ENCODE peak calls at places on chromosomes 2 and 18, in four cellular contexts. G, L, H and B are unnamed samples.

GRCh38 chr2:105977212-105977611 is 216.9 kb downstream of the UXS1 start:
- DNase-seq in G (no peak), L (peak), H (no peak), B (peak)

GRCh38 chr2:227154976-227155375 is 9.0 kb downstream of the COL4A4 start:
- DNase-seq in G (no peak), L (peak), H (no peak), B (no peak)

GRCh38 chr2:109612991-109613921 is 510 bp downstream of the SEPTIN10 start:
- DNase-seq in G (no peak), L (peak), H (no peak), B (peak)

GRCh38 chr18:55579471-55579870 is 8.5 kb downstream of the TCF4 start:
- DNase-seq in G (no peak), L (no peak), H (no peak), B (no peak)

GRCh38 chr2:97774425-97774824 is 61.0 kb downstream of the ZAP70 start:
- DNase-seq in G (no peak), L (no peak), H (peak), B (peak)

GRCh38 chr2:138421971-138422335 is 79.6 kb upstream of the SPOPL start:
- DNase-seq in G (no peak), L (peak), H (no peak), B (peak)

GRCh38 chr2:236862961-236863728 is 222.5 kb upstream of the COPS8 start:
- DNase-seq in G (no peak), L (peak), H (no peak), B (no peak)

GRCh38 chr2:235468978-235469694 is 24.7 kb upstream of the AGAP1 start:
- DNase-seq in G (peak), L (peak), H (no peak), B (peak)

GRCh38 chr2:147076634-147077033 is 768.2 kb upstream of the ACVR2A start:
- DNase-seq in G (no peak), L (peak), H (no peak), B (no peak)

GRCh38 chr18:77101410-77102245 is 31.0 kb downstream of the MBP start:
- DNase-seq in G (no peak), L (peak), H (no peak), B (peak)

GRCh38 chr2:20414806-20415205 is 32.1 kb upstream of the RHOB start:
- DNase-seq in G (no peak), L (no peak), H (no peak), B (no peak)

GRCh38 chr2:19888831-19889230 is 13.0 kb downstream of the TTC32 start:
- DNase-seq in G (no peak), L (no peak), H (no peak), B (no peak)

GRCh38 chr2:232340171-232340935 is 38.2 kb upstream of the ALPP start:
- DNase-seq in G (no peak), L (no peak), H (no peak), B (no peak)

GRCh38 chr2:142100139-142100873 is 30.5 kb downstream of the LRP1B start:
- DNase-seq in G (no peak), L (peak), H (no peak), B (no peak)

GRCh38 chr18:24234850-24235418 is 96.1 kb downstream of the CABYR start:
- DNase-seq in G (no peak), L (no peak), H (no peak), B (no peak)

GRCh38 chr2:24836206-24836605 is 43.0 kb downstream of the CENPO start:
- DNase-seq in G (no peak), L (no peak), H (no peak), B (no peak)

GRCh38 chr2:240392084-240392947 is 43.1 kb upstream of the GPC1 start:
- DNase-seq in G (no peak), L (no peak), H (no peak), B (no peak)

GRCh38 chr2:106638609-106639008 is 151.4 kb downstream of the CD8B2 start:
- DNase-seq in G (no peak), L (no peak), H (no peak), B (no peak)

GRCh38 chr18:56200381-56200831 is 438.0 kb downstream of the TXNL1 start:
- DNase-seq in G (no peak), L (peak), H (no peak), B (peak)

GRCh38 chr2:26988165-26988879 is 17.9 kb downstream of the MAPRE3 start:
- DNase-seq in G (no peak), L (peak), H (no peak), B (peak)

GRCh38 chr18:13379062-13379800 is 160.7 kb downstream of the LDLRAD4 start:
- DNase-seq in G (no peak), L (no peak), H (no peak), B (no peak)

GRCh38 chr2:217972490-217972889 is 30.3 kb downstream of the TNS1 start:
- DNase-seq in G (no peak), L (no peak), H (no peak), B (no peak)

GRCh38 chr18:37668971-37669747 is 103.6 kb upstream of the CELF4 start:
- DNase-seq in G (peak), L (no peak), H (no peak), B (no peak)

GRCh38 chr2:240217431-240218301 is 77.2 kb upstream of the OTOS start:
- DNase-seq in G (no peak), L (no peak), H (no peak), B (no peak)

GRCh38 chr2:11073251-11073650 is 82.0 kb upstream of the SLC66A3 start:
- DNase-seq in G (no peak), L (peak), H (no peak), B (no peak)

GRCh38 chr2:216057688-216058193 is 23.9 kb downstream of the PECR start:
- DNase-seq in G (no peak), L (peak), H (peak), B (no peak)

GRCh38 chr2:240825476-240825875 is 5.5 kb upstream of the KIF1A start:
- DNase-seq in G (no peak), L (no peak), H (no peak), B (no peak)

GRCh38 chr2:129887688-129888266 is 91.7 kb upstream of the RAB6C start:
- DNase-seq in G (no peak), L (no peak), H (no peak), B (no peak)

GRCh38 chr2:100031604-100032003 is 110.8 kb downstream of the AFF3 start:
- DNase-seq in G (no peak), L (no peak), H (no peak), B (no peak)

GRCh38 chr2:214232266-214232665 is 178.6 kb upstream of the VWC2L start:
- DNase-seq in G (no peak), L (peak), H (no peak), B (no peak)

GRCh38 chr2:8098952-8099582 is 582.8 kb upstream of the ID2 start:
- DNase-seq in G (no peak), L (no peak), H (no peak), B (no peak)

GRCh38 chr2:217976301-217976700 is 26.5 kb downstream of the TNS1 start:
- DNase-seq in G (no peak), L (no peak), H (no peak), B (no peak)

GRCh38 chr2:232321156-232321816 is 57.3 kb upstream of the ALPP start:
- DNase-seq in G (no peak), L (no peak), H (no peak), B (no peak)